ENCODE peak calls at places on chromosomes 12 and 14, in four cellular contexts. T is GM23338; D is CD4-positive, CD25-positive, alpha-beta regulatory T cell; L is fibroblast of gingiva. K is an unnamed sample.

GRCh38 chr12:38711055-38711454 is 194.3 kb downstream of the CPNE8 start:
- DNase-seq in T (no peak), D (no peak), L (peak; percentile 49), K (no peak)

GRCh38 chr14:101810897-101811620 is 49.5 kb downstream of the PPP2R5C start:
- DNase-seq in T (no peak), D (no peak), L (no peak), K (no peak)

GRCh38 chr12:1250641-1251040 is 259.6 kb downstream of the ERC1 start:
- DNase-seq in T (peak; percentile 26), D (no peak), L (no peak), K (no peak)

GRCh38 chr14:99688629-99689028 is 4.5 kb downstream of the CYP46A1 start:
- DNase-seq in T (no peak), D (no peak), L (no peak), K (no peak)

GRCh38 chr12:115583591-115583990 is 693.9 kb downstream of the MED13L start:
- DNase-seq in T (no peak), D (no peak), L (no peak), K (no peak)

GRCh38 chr14:35940291-35940690 is 114.2 kb downstream of the BRMS1L start:
- DNase-seq in T (no peak), D (no peak), L (no peak), K (no peak)

GRCh38 chr12:46391630-46392029 is 19.1 kb upstream of the SLC38A2 start:
- DNase-seq in T (no peak), D (no peak), L (peak; percentile 88), K (no peak)

GRCh38 chr14:94056579-94057308 is 24.3 kb downstream of the DDX24 start:
- DNase-seq in T (no peak), D (no peak), L (no peak), K (no peak)

GRCh38 chr14:57319636-57320035 is 50.9 kb downstream of the AP5M1 start:
- DNase-seq in T (no peak), D (no peak), L (no peak), K (no peak)

K was measured in WTC11.